ENCODE peak calls at places on chromosomes 6 and 20, in four cellular contexts. B is hepatocyte, C is brain microvascular endothelial cell, M is IMR-90. W is an unnamed sample.

GRCh38 chr6:169661357-169661756 is 40.5 kb downstream of the WDR27 start:
- DNase-seq in C (no peak), B (no peak), M (no peak), W (no peak)

GRCh38 chr20:43755390-43755789 is 28.6 kb upstream of the GTSF1L start:
- DNase-seq in B (no peak), C (peak), M (peak), W (no peak)

GRCh38 chr20:53319716-53320115 is 273.9 kb downstream of the ZNF217 start:
- DNase-seq in B (no peak), M (no peak), C (no peak), W (no peak)

GRCh38 chr6:6505111-6505510 is 83.4 kb upstream of the LY86 start:
- DNase-seq in B (no peak), M (no peak), C (no peak), W (no peak)

GRCh38 chr6:163904161-163904560 is 489.6 kb downstream of the QKI start:
- DNase-seq in B (no peak), M (peak), C (no peak), W (no peak)

GRCh38 chr6:132764370-132764769 is 6.7 kb upstream of the VNN2 start:
- DNase-seq in B (peak), M (peak), C (peak), W (peak)

GRCh38 chr20:57076202-57076651 is 190.2 kb downstream of the BMP7 start:
- DNase-seq in C (peak), M (no peak), B (peak), W (peak)

GRCh38 chr6:107121964-107122495 is 6.7 kb upstream of the BEND3 start:
- DNase-seq in M (no peak), B (no peak), C (no peak), W (no peak)

GRCh38 chr6:4291453-4292403 is 156.4 kb upstream of the ECI2 start:
- DNase-seq in C (peak), M (peak), B (peak), W (no peak)

GRCh38 chr20:63097336-63097831 is 90.6 kb upstream of the BHLHE23 start:
- DNase-seq in C (no peak), B (no peak), M (no peak), W (no peak)

GRCh38 chr6:74741608-74742007 is 464.2 kb downstream of the COL12A1 start:
- DNase-seq in C (no peak), B (no peak), M (no peak), W (no peak)

GRCh38 chr20:63096681-63097335 is 90.0 kb upstream of the BHLHE23 start:
- DNase-seq in M (no peak), B (no peak), C (no peak), W (no peak)

GRCh38 chr6:69784595-69785377 is 12.0 kb downstream of the LMBRD1 start:
- DNase-seq in B (no peak), C (no peak), M (no peak), W (no peak)

GRCh38 chr6:73644030-73644429 is 9.8 kb downstream of the SLC17A5 start:
- DNase-seq in B (no peak), C (no peak), M (peak), W (no peak)

GRCh38 chr6:73648166-73648565 is 5.6 kb downstream of the SLC17A5 start:
- DNase-seq in M (peak), B (no peak), C (no peak), W (no peak)

GRCh38 chr6:73642530-73642929 is 11.3 kb downstream of the SLC17A5 start:
- DNase-seq in C (no peak), M (no peak), B (no peak), W (no peak)

GRCh38 chr6:73649783-73650182 is 4.0 kb downstream of the SLC17A5 start:
- DNase-seq in M (no peak), B (no peak), C (no peak), W (no peak)

GRCh38 chr6:73644941-73645591 is 8.7 kb downstream of the SLC17A5 start:
- DNase-seq in M (no peak), B (no peak), C (no peak), W (no peak)
- H3K4me3 ChIP-seq in M (peak), B (peak), C (peak), W (peak)

DNA sequence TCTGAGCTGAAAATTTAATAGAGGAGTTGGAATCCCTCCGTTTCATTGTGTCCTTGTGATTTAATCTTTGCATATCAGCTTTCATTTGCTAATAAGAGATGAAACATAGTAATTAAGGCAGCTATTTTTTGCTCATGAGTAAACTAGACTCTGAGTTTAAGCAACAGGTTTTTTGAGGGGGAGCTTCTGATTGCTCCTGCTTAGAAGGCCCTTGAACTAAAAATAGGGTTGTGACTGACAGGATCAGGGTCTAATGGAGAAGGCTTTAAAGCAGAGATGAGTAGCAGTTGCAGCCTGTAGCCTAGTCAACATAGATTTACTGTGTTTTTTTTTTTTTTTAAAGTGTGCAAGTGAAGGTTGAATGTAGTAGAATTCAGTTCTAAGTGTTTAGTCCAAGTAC is 17.4 kb downstream of the HSF2 start:
- DNase-seq in C (no peak), M (no peak), B (no peak), W (no peak)
- TF ChIP-seq CTCF in C (no peak), M (no peak), B (no peak), W (no peak)

DNA sequence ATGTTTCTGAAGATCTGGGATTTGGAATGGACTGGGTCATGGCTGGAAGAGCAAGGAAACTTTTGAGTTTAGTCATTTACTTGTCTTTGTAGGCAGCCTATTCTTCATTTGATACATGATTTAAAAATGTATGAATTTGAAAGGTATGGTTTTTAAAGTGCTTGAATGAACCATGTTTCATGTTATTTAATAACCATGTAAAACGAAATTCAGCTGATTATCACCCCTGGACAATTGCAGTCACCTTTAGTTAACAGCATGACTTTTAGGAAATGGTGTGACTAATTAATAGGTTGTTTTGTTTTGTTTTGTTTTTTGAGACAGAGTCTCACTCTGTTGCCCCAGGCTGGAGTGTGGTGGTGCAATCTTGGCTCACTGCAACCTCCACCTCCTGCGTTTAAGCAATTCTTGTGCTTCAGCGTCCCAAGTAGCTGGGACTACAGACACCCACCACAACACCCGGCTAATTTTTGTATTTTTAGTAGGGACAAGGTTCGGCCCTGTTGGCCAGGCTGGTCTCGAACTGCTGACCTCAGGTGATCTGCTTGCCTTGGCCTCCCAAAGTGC is 2.1 kb downstream of the STX11 start:
- DNase-seq in B (no peak), M (no peak), C (no peak), W (no peak)
- H3K4me3 ChIP-seq in B (no peak), M (no peak), C (no peak), W (no peak)

GRCh38 chr6:141701732-141702131 is 431.0 kb upstream of the GJE1 start:
- DNase-seq in M (no peak), C (no peak), B (no peak), W (no peak)

GRCh38 chr6:141700836-141701235 is 431.9 kb upstream of the GJE1 start:
- DNase-seq in C (no peak), M (peak), B (no peak), W (no peak)
- TF ChIP-seq CTCF in C (no peak), M (no peak), B (no peak), W (no peak)

GRCh38 chr6:19603716-19604115 is 233.5 kb upstream of the ID4 start:
- DNase-seq in C (no peak), M (no peak), B (no peak), W (no peak)

GRCh38 chr6:19605624-19606023 is 231.5 kb upstream of the ID4 start:
- DNase-seq in C (no peak), M (no peak), B (no peak), W (no peak)

GRCh38 chr6:19599813-19600464 is 237.2 kb upstream of the ID4 start:
- DNase-seq in C (no peak), M (no peak), B (no peak), W (no peak)

GRCh38 chr6:19597809-19598320 is 239.3 kb upstream of the ID4 start:
- DNase-seq in B (no peak), M (no peak), C (no peak), W (no peak)

GRCh38 chr6:19602614-19603013 is 234.6 kb upstream of the ID4 start:
- DNase-seq in C (no peak), B (no peak), M (no peak), W (no peak)
- H3K4me3 ChIP-seq in C (no peak), B (no peak), M (no peak), W (no peak)

DNA sequence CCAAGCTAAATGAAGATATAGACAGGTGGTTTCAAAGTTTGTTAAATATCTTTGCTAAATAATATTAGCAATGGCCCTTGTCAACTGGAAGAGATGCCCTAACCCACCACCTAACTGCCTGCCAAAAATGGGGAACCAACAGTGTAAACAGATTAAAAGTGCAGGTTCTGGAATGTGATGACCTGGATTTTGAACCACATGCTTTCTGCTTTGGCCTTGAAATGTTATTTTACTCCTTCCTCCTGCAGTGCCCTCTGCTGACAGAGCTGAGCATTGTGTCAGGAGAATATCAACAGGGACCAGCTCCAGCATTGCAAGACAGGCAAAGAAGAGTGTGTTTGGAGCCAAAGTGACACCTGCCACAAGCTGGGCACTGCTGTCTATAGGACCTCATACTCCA is 226.6 kb downstream of the MYLK4 start:
- DNase-seq in B (no peak), M (no peak), C (no peak), W (no peak)
- TF ChIP-seq CTCF in B (peak), M (peak), C (peak), W (no peak)

GRCh38 chr20:11266571-11266970 is 592.8 kb upstream of the JAG1 start:
- DNase-seq in C (no peak), B (no peak), M (peak), W (no peak)

GRCh38 chr20:11270566-11270965 is 596.8 kb upstream of the JAG1 start:
- DNase-seq in B (no peak), C (no peak), M (no peak), W (no peak)

GRCh38 chr20:11271319-11271718 is 597.5 kb upstream of the JAG1 start:
- DNase-seq in B (no peak), M (no peak), C (no peak), W (no peak)

GRCh38 chr20:11267762-11268335 is 594.0 kb upstream of the JAG1 start:
- DNase-seq in C (peak), B (no peak), M (no peak), W (no peak)

DNA sequence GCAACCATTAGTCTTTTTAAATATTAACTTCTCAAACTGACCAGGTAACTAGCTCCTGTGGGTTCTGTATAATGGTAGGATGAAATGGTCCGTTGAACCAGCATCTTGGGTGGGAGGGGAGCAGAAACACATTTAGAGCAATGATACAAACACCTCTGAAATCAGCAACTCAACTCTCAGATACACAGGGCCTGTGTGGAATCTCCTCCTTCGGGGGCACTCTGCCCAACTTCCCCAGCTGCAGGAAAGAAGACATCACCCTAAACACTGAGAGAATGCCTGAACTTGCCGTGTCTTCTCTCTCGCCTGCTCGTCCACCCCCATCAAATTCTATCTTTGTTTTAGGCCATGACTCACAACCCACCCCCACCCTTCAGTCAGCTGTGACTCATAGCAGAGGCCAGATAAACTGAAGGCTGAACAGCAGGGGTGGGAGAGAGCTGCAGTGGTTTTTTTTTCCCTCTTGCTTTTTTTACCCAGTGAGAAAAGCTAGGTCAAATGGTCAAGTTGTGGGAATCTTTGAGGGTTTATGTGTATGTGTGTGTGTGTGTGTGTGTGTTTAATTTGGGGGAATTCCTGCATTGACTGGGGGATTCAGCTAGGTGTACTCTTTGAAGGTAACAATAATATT is 593.4 kb upstream of the JAG1 start:
- DNase-seq in M (peak), B (peak), C (peak), W (peak)
- H3K4me3 ChIP-seq in M (no peak), B (no peak), C (no peak), W (no peak)